ENCODE peak calls at places on chromosome 18, in seven cellular contexts. F is AG09319, Z is dorsolateral prefrontal cortex, H is epithelial cell of esophagus, L is kidney, Y is OCI-LY7, A is GM12865. K is an unnamed sample.

GRCh38 chr18:46250812-46251173 is 146.6 kb downstream of the HAUS1 start:
- DNase-seq in F (no peak), Z (no peak), H (no peak), L (no peak), Y (no peak), A (no peak), K (no peak)

GRCh38 chr18:51391215-51391614 is 193.7 kb upstream of the MEX3C start:
- DNase-seq in F (no peak), Z (no peak), H (no peak), L (no peak), Y (no peak), A (no peak), K (no peak)

GRCh38 chr18:48842259-48843061 is 108.3 kb downstream of the SMAD7 start:
- DNase-seq in F (no peak), Z (no peak), H (no peak), L (peak), Y (peak), A (no peak), K (peak)

GRCh38 chr18:36149514-36150289 is 20.0 kb downstream of the ELP2 start:
- DNase-seq in F (no peak), Z (no peak), H (no peak), L (no peak), Y (peak), A (peak), K (no peak)

GRCh38 chr18:13551841-13552733 is 174.3 kb downstream of the FAM210A start:
- DNase-seq in F (no peak), Z (no peak), H (no peak), L (no peak), Y (no peak), A (no peak), K (peak)

GRCh38 chr18:78199002-78199401 is 780.6 kb upstream of the SALL3 start:
- DNase-seq in F (no peak), Z (no peak), H (no peak), L (no peak), Y (no peak), A (no peak), K (no peak)

GRCh38 chr18:25467226-25468065 is 115.5 kb upstream of the ZNF521 start:
- DNase-seq in F (peak), Z (no peak), H (no peak), L (no peak), Y (no peak), A (no peak), K (no peak)

GRCh38 chr18:7895346-7895745 is 328.2 kb downstream of the PTPRM start:
- DNase-seq in F (no peak), Z (no peak), H (no peak), L (no peak), Y (no peak), A (no peak), K (no peak)

GRCh38 chr18:40371673-40372072 is 1583.4 kb upstream of the PIK3C3 start:
- DNase-seq in F (no peak), Z (no peak), H (peak), L (no peak), Y (no peak), A (no peak), K (no peak)

GRCh38 chr18:62881509-62882016 is 166.2 kb downstream of the PHLPP1 start:
- DNase-seq in F (peak), Z (no peak), H (peak), L (no peak), Y (no peak), A (peak), K (no peak)

GRCh38 chr18:44903327-44903726 is 222.6 kb downstream of the SETBP1 start:
- DNase-seq in F (no peak), Z (no peak), H (no peak), L (no peak), Y (no peak), A (no peak), K (no peak)

GRCh38 chr18:44898536-44898935 is 217.8 kb downstream of the SETBP1 start:
- DNase-seq in F (no peak), Z (no peak), H (peak), L (no peak), Y (no peak), A (no peak), K (no peak)

GRCh38 chr18:44899832-44900231 is 219.1 kb downstream of the SETBP1 start:
- DNase-seq in F (no peak), Z (no peak), H (no peak), L (no peak), Y (no peak), A (peak), K (no peak)

GRCh38 chr18:44900627-44901026 is 219.9 kb downstream of the SETBP1 start:
- DNase-seq in F (no peak), Z (no peak), H (peak), L (no peak), Y (no peak), A (no peak), K (no peak)

DNA sequence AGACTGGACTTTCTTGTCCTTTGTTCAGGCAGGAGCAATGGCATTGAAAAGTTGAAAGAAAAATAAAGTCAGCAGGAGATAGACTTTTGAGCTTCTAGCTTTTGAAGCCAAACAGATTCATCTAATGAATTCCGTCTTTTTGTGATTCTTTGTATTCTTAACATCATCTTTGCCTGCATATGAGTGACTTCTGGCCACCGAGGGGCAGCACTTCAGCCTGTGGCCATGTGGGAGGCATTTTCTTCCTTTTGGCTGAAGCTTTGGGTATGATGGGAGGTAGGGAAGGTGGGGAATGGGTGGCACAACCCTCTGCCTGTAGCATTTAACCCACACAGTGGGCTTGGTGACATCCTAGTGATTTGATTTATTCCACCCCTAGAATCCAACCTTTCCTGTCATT is 220.6 kb downstream of the SETBP1 start:
- DNase-seq in F (no peak), Z (no peak), H (no peak), L (no peak), Y (no peak), A (no peak), K (no peak)
- TF ChIP-seq CTCF in F (no peak), Z (no peak), H (peak), L (peak), Y (peak), A (no peak), K (peak)

GRCh38 chr18:1062592-1062991 is 157.9 kb downstream of the ADCYAP1 start:
- DNase-seq in F (no peak), Z (no peak), H (no peak), L (no peak), Y (no peak), A (peak), K (no peak)
- TF ChIP-seq CTCF in F (no peak), Z (no peak), H (no peak), L (no peak), Y (no peak), A (no peak), K (peak)

GRCh38 chr18:27608742-27609141 is 423.6 kb upstream of the CHST9 start:
- DNase-seq in F (no peak), Z (no peak), H (peak), L (no peak), Y (peak), A (peak), K (no peak)
- TF ChIP-seq CTCF in F (peak), Z (peak), H (peak), L (no peak), Y (peak), A (peak), K (peak)

GRCh38 chr18:44324361-44324760 is 356.3 kb upstream of the SETBP1 start:
- DNase-seq in F (no peak), Z (no peak), H (no peak), L (no peak), Y (no peak), A (no peak), K (no peak)

GRCh38 chr18:44321868-44322590 is 358.7 kb upstream of the SETBP1 start:
- DNase-seq in F (no peak), Z (no peak), H (no peak), L (no peak), Y (no peak), A (no peak), K (peak)

GRCh38 chr18:44325903-44326650 is 354.6 kb upstream of the SETBP1 start:
- DNase-seq in F (peak), Z (no peak), H (peak), L (no peak), Y (peak), A (peak), K (no peak)

GRCh38 chr18:44323125-44323524 is 357.6 kb upstream of the SETBP1 start:
- DNase-seq in F (no peak), Z (no peak), H (no peak), L (no peak), Y (no peak), A (no peak), K (no peak)

DNA sequence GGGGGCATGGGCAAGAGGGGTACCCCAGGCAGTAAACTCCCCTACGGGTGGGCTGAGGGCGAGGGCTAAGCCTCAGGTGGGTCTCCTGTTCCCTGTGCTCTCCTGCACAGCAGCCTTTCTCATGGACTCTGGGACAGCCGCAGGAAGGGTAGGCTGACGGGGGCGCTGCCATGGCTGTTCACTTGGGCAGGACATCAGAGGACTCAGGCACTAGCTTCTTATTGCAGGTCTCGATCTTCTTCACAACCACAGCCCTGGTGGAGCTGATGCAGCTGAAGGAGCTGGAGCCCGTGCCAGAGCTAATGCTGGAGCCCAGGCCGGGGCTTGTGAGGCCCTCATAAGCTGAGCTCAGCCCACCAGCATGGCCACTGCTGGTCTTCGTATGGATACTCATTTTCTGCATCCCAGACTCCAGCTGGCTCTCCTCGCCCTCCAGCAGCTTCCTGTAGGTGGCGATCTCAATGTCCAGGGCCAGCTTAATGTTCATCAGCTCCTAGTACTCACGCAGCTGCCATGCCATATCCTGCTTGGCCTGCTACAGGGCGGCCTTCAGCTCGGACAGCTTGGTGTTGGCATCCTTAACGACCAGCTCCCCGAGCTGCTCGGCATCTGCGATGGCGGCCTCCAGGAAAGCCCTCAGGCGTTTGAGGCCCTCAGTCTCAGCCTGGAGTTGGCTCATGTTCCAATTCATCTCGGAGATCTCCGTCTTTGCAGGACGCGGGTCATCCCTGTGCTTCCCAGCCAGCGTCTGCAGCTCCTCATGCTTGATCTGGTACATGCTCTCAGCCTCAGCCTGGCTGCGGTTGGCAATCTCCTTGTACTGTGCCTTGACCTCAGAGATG is 359.8 kb upstream of the SETBP1 start:
- DNase-seq in F (no peak), Z (no peak), H (no peak), L (no peak), Y (no peak), A (no peak), K (peak)
- TF ChIP-seq CTCF in F (no peak), Z (no peak), H (no peak), L (no peak), Y (no peak), A (no peak), K (peak)

DNA sequence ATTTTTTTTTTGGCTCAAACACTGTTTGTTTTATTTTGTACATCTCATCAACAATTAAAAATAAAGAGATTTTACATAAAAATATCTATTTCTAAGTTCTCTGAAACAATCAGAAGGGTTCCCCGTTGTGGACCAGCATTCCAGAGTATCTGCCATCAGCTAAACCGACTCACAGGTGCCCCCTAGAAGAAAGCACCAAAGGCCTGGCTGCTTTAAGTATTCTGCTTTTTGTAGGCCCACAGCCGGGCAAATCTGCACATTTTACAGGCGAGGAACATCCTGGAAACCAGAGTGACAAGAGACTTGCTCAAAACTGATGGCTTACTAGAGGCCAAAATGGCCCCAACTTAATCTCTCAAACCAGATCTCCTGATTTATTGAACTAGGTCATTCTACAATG is 82.2 kb upstream of the SETBP1 start:
- DNase-seq in F (no peak), Z (no peak), H (no peak), L (no peak), Y (no peak), A (no peak), K (no peak)
- TF ChIP-seq CTCF in F (no peak), Z (no peak), H (no peak), L (no peak), Y (peak), A (no peak), K (peak)

GRCh38 chr18:37280701-37281100 is 284.9 kb downstream of the CELF4 start:
- DNase-seq in F (no peak), Z (no peak), H (no peak), L (no peak), Y (no peak), A (no peak), K (no peak)

GRCh38 chr18:37277753-37278152 is 287.8 kb downstream of the CELF4 start:
- DNase-seq in F (no peak), Z (no peak), H (no peak), L (no peak), Y (no peak), A (no peak), K (no peak)

GRCh38 chr18:37284260-37284659 is 281.3 kb downstream of the CELF4 start:
- DNase-seq in F (no peak), Z (no peak), H (no peak), L (no peak), Y (no peak), A (no peak), K (no peak)

GRCh38 chr18:37286801-37287200 is 278.8 kb downstream of the CELF4 start:
- DNase-seq in F (no peak), Z (no peak), H (no peak), L (no peak), Y (no peak), A (no peak), K (no peak)

DNA sequence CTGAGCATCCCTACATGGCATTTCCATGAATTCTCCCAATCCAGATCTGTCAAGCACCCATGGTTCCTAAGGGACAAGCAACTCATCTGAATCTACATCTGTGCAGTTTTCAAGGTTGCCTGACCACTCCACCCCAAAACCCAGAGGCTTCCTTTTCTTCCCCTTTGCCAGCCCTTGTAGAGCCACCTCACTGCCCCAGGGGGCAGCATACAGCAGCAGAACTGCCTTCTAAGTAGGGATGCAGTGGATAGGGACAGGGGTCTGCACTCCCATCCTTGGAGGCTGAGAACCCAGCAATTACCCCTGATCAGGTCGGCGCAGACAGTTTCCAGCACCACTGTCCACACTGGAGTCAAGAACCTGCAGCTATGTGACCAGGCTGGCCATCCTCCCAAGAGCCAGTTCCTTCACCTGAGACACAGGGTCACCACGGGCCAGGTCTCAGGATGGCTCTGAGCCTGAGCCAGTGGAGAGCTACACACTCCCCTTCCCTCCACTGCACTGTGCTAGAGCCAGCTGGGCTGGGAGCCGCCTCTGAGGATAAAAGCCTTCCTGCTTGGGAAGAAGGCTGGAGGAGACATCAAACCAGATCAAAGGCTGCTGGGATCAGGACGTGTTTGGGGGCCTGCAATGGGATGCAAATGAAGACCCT is 283.1 kb downstream of the CELF4 start:
- DNase-seq in F (no peak), Z (no peak), H (no peak), L (no peak), Y (no peak), A (peak), K (no peak)
- TF ChIP-seq CTCF in F (peak), Z (peak), H (peak), L (peak), Y (peak), A (peak), K (peak)

DNA sequence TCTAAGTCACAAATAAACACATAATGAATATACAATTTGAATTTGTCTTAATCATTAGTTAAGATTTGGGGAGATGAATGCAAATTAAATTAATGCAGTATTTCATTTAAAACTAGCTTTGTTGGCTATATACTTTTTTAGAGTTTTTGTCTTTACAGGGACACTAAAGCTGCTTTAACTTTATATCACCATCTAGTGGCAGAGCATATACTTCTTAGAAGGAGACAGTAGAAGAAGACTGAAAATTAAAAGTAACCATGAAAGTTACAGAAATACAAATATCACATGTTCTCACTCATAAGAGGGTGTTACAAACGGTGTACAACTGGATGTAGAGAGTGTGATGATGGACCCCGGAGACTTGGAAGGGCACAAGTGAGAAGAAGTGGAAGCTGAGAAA is 268.3 kb upstream of the NETO1 start:
- DNase-seq in F (no peak), Z (no peak), H (peak), L (no peak), Y (no peak), A (no peak), K (no peak)
- TF ChIP-seq CTCF in F (peak), Z (peak), H (peak), L (no peak), Y (peak), A (no peak), K (peak)

GRCh38 chr18:79988079-79988924 is at the start of gene TXNL4A:
- DNase-seq in F (peak), Z (peak), H (peak), L (peak), Y (peak), A (peak), K (no peak)
- TF ChIP-seq CTCF in F (peak), Z (peak), H (no peak), L (peak), Y (peak), A (peak), K (peak)

K was measured in chondrocyte.